ENCODE peak calls at places on chromosomes 7 and 10, in six cellular contexts. S is mucosa of gallbladder; M is small intestine; B is stimulated activated CD8-positive, alpha-beta memory T cell treated with anti-CD3 and anti-CD28 coated beads, Interleukin-7, amount 100 ng/mL, for 1 hour; N is NCI-H1105 treated with DMSO at 0.1 percent for 48 hours; T is Daoy. A is an unnamed sample.
A peak's percentile ranks its signal among the peaks of the same experiment; 100 is the strongest.

GRCh38 chr10:63553031-63553430 is 31.8 kb downstream of the REEP3 start:
- DNase-seq in S (no peak), B (no peak), N (no peak), M (no peak), T (peak; percentile 34), A (no peak)

GRCh38 chr7:64892666-64893269 is 10.3 kb upstream of the ZNF273 start:
- DNase-seq in S (no peak), N (no peak), T (no peak), B (no peak), M (no peak), A (no peak)

GRCh38 chr10:33067917-33068316 is 109.9 kb upstream of the ITGB1 start:
- DNase-seq in M (no peak), S (no peak), N (no peak), B (no peak), T (no peak), A (no peak)

GRCh38 chr10:61810263-61810662 is 91.2 kb upstream of the ARID5B start:
- DNase-seq in N (no peak), M (no peak), B (no peak), T (no peak), S (no peak), A (no peak)

GRCh38 chr7:141200191-141201108 is 126.6 kb downstream of the TMEM178B start:
- DNase-seq in M (no peak), B (no peak), N (no peak), T (no peak), S (no peak), A (no peak)

GRCh38 chr10:92575961-92576360 is 2.1 kb upstream of the IDE start:
- DNase-seq in M (no peak), T (peak; percentile 33), B (no peak), S (no peak), N (no peak), A (no peak)

GRCh38 chr10:74500806-74501205 is 325.6 kb upstream of the KAT6B start:
- DNase-seq in B (no peak), S (no peak), T (no peak), N (no peak), M (no peak), A (no peak)

GRCh38 chr10:48416584-48417232 is 110.2 kb downstream of the MAPK8 start:
- DNase-seq in N (no peak), S (no peak), T (no peak), M (no peak), B (no peak), A (no peak)

GRCh38 chr10:24384954-24385353 is 176.0 kb downstream of the KIAA1217 start:
- DNase-seq in M (no peak), T (no peak), N (no peak), B (no peak), S (no peak), A (no peak)

A was measured in NCI-H345.